ENCODE peak calls at places on chromosomes 2 and 18, in seven cellular contexts. J, Z, O, K, G, Y and W are unnamed samples.
A peak's percentile ranks its signal among the peaks of the same experiment; 100 is the strongest.

GRCh38 chr2:237156131-237156856 is 70.6 kb downstream of the COPS8 start:
- DNase-seq in J (no peak), G (no peak), K (no peak), O (no peak), Z (peak; percentile 90), Y (peak; percentile 77), W (peak; percentile 67)

GRCh38 chr2:63888490-63889402 is 47.0 kb downstream of the UGP2 start:
- DNase-seq in K (peak; percentile 58), Z (peak; percentile 56), Y (peak; percentile 56), G (no peak), J (peak; percentile 70), O (peak; percentile 10), W (no peak)

GRCh38 chr18:57353940-57354461 is 1.6 kb downstream of the ST8SIA3 start:
- DNase-seq in K (peak; percentile 18), G (peak; percentile 21), O (no peak), J (peak; percentile 74), Y (peak; percentile 41), Z (peak; percentile 56), W (no peak)

GRCh38 chr18:62713651-62714247 is 1.6 kb upstream of the PHLPP1 start:
- DNase-seq in G (no peak), Y (no peak), J (no peak), K (no peak), Z (no peak), O (no peak), W (no peak)

GRCh38 chr2:10301946-10302478 is 692 bp upstream of the HPCAL1 start:
- DNase-seq in O (no peak), G (no peak), J (no peak), Z (no peak), K (peak; percentile 28), Y (peak; percentile 40), W (no peak)

GRCh38 chr2:191656389-191656788 is 21.5 kb upstream of the NABP1 start:
- DNase-seq in G (no peak), Y (no peak), J (no peak), K (no peak), O (no peak), Z (no peak), W (peak; percentile 58)

GRCh38 chr2:126378176-126378575 is 277.8 kb upstream of the GYPC start:
- DNase-seq in Z (no peak), O (no peak), Y (no peak), K (no peak), J (no peak), G (no peak), W (no peak)

GRCh38 chr2:9174771-9175441 is 31.7 kb upstream of the ASAP2 start:
- DNase-seq in Z (no peak), G (no peak), K (no peak), O (no peak), J (no peak), Y (no peak), W (no peak)

GRCh38 chr2:175312137-175312536 is 130.6 kb upstream of the ATP5MC3 start:
- DNase-seq in J (no peak), G (no peak), K (no peak), O (no peak), Z (no peak), Y (no peak), W (no peak)

GRCh38 chr2:43159797-43160196 is 66.6 kb downstream of the ZFP36L2 start:
- DNase-seq in G (no peak), J (no peak), O (no peak), Y (no peak), Z (no peak), K (no peak), W (no peak)

GRCh38 chr2:152924722-152925121 is 206.3 kb downstream of the ARL6IP6 start:
- DNase-seq in Z (no peak), G (no peak), Y (peak; percentile 1), J (no peak), O (no peak), K (no peak), W (no peak)

GRCh38 chr2:12738112-12738485 is 21.4 kb downstream of the TRIB2 start:
- DNase-seq in G (no peak), Y (no peak), O (no peak), J (no peak), K (no peak), Z (no peak), W (peak; percentile 39)

GRCh38 chr2:128604045-128604444 is 285.4 kb upstream of the HS6ST1 start:
- DNase-seq in J (no peak), O (no peak), G (no peak), Y (no peak), Z (peak; percentile 30), K (no peak), W (no peak)

GRCh38 chr2:101912545-101912944 is 79.2 kb upstream of the IL1R2 start:
- DNase-seq in G (no peak), Y (peak; percentile 56), K (no peak), J (no peak), O (no peak), Z (no peak), W (peak; percentile 19)